ENCODE peak calls at places on chromosomes 16 and 17, in ten cellular contexts. One of them, this sample, is unnamed.

GRCh38 chr17:39628655-39629493 is 2.1 kb downstream of the PPP1R1B start:
- DNase-seq in stomach: peak; percentile 49
- DNase-seq in esophagus muscularis mucosa: no peak
- DNase-seq in transverse colon: peak; percentile 89
- DNase-seq in ovary: no peak
- DNase-seq in suprapubic skin: no peak
- DNase-seq in sigmoid colon: no peak
- DNase-seq in HepG2: no peak
- DNase-seq in SK-N-SH: no peak
- DNase-seq in K562: no peak
- DNase-seq in this sample: no peak

GRCh38 chr16:86773339-86773715 is 195.0 kb downstream of the FOXL1 start:
- DNase-seq in stomach: no peak
- DNase-seq in esophagus muscularis mucosa: no peak
- DNase-seq in transverse colon: no peak
- DNase-seq in ovary: no peak
- DNase-seq in suprapubic skin: no peak
- DNase-seq in sigmoid colon: peak; percentile 45
- DNase-seq in HepG2: no peak
- DNase-seq in SK-N-SH: no peak
- DNase-seq in K562: no peak
- DNase-seq in this sample: no peak

GRCh38 chr16:66662445-66663194 is 33.9 kb downstream of the CMTM4 start:
- DNase-seq in stomach: no peak
- DNase-seq in esophagus muscularis mucosa: no peak
- DNase-seq in transverse colon: no peak
- DNase-seq in ovary: no peak
- DNase-seq in suprapubic skin: no peak
- DNase-seq in sigmoid colon: no peak
- DNase-seq in HepG2: peak; percentile 64
- DNase-seq in SK-N-SH: peak; percentile 45
- DNase-seq in K562: peak; percentile 35
- DNase-seq in this sample: peak; percentile 31

GRCh38 chr17:82880620-82881019 is 40.8 kb upstream of the ZNF750 start:
- DNase-seq in stomach: no peak
- DNase-seq in esophagus muscularis mucosa: no peak
- DNase-seq in transverse colon: no peak
- DNase-seq in ovary: no peak
- DNase-seq in suprapubic skin: no peak
- DNase-seq in sigmoid colon: peak; percentile 59
- DNase-seq in HepG2: no peak
- DNase-seq in SK-N-SH: no peak
- DNase-seq in K562: no peak
- DNase-seq in this sample: no peak

GRCh38 chr17:75250009-75250471 is 11.4 kb downstream of the GGA3 start:
- DNase-seq in stomach: peak; percentile 40
- DNase-seq in esophagus muscularis mucosa: no peak
- DNase-seq in transverse colon: peak; percentile 57
- DNase-seq in ovary: no peak
- DNase-seq in suprapubic skin: no peak
- DNase-seq in sigmoid colon: no peak
- DNase-seq in HepG2: no peak
- DNase-seq in SK-N-SH: no peak
- DNase-seq in K562: no peak
- DNase-seq in this sample: no peak

GRCh38 chr16:59210955-59211541 is 476.9 kb upstream of the GOT2 start:
- DNase-seq in stomach: no peak
- DNase-seq in esophagus muscularis mucosa: no peak
- DNase-seq in transverse colon: no peak
- DNase-seq in ovary: peak; percentile 33
- DNase-seq in suprapubic skin: no peak
- DNase-seq in sigmoid colon: no peak
- DNase-seq in HepG2: peak; percentile 92
- DNase-seq in SK-N-SH: no peak
- DNase-seq in K562: no peak
- DNase-seq in this sample: peak; percentile 14

GRCh38 chr17:63631626-63632025 is 9.4 kb downstream of the MAP3K3 start:
- DNase-seq in stomach: no peak
- DNase-seq in esophagus muscularis mucosa: no peak
- DNase-seq in transverse colon: no peak
- DNase-seq in ovary: no peak
- DNase-seq in suprapubic skin: no peak
- DNase-seq in sigmoid colon: no peak
- DNase-seq in HepG2: no peak
- DNase-seq in SK-N-SH: no peak
- DNase-seq in K562: no peak
- DNase-seq in this sample: no peak

GRCh38 chr17:2107506-2107905 is 52.6 kb downstream of the HIC1 start:
- DNase-seq in stomach: no peak
- DNase-seq in esophagus muscularis mucosa: no peak
- DNase-seq in transverse colon: no peak
- DNase-seq in ovary: no peak
- DNase-seq in suprapubic skin: no peak
- DNase-seq in sigmoid colon: no peak
- DNase-seq in HepG2: no peak
- DNase-seq in SK-N-SH: no peak
- DNase-seq in K562: no peak
- DNase-seq in this sample: peak; percentile 54

GRCh38 chr17:30964878-30965277 is 6.0 kb upstream of the RNF135 start:
- DNase-seq in stomach: peak; percentile 11
- DNase-seq in esophagus muscularis mucosa: no peak
- DNase-seq in transverse colon: no peak
- DNase-seq in ovary: no peak
- DNase-seq in suprapubic skin: no peak
- DNase-seq in sigmoid colon: no peak
- DNase-seq in HepG2: no peak
- DNase-seq in SK-N-SH: no peak
- DNase-seq in K562: no peak
- DNase-seq in this sample: no peak

GRCh38 chr16:30893082-30893743 is 664 bp downstream of the BCL7C start:
- DNase-seq in stomach: no peak
- DNase-seq in esophagus muscularis mucosa: no peak
- DNase-seq in transverse colon: no peak
- DNase-seq in ovary: peak; percentile 66
- DNase-seq in suprapubic skin: no peak
- DNase-seq in sigmoid colon: no peak
- DNase-seq in HepG2: no peak
- DNase-seq in SK-N-SH: peak; percentile 63
- DNase-seq in K562: peak; percentile 58
- DNase-seq in this sample: no peak

GRCh38 chr17:45312477-45313418 is 4.1 kb downstream of the MAP3K14 start:
- DNase-seq in stomach: no peak
- DNase-seq in esophagus muscularis mucosa: no peak
- DNase-seq in transverse colon: no peak
- DNase-seq in ovary: no peak
- DNase-seq in suprapubic skin: no peak
- DNase-seq in sigmoid colon: no peak
- DNase-seq in HepG2: no peak
- DNase-seq in SK-N-SH: no peak
- DNase-seq in K562: no peak
- DNase-seq in this sample: no peak

GRCh38 chr17:45313927-45314760 is 2.7 kb downstream of the MAP3K14 start:
- DNase-seq in stomach: no peak
- DNase-seq in esophagus muscularis mucosa: no peak
- DNase-seq in transverse colon: no peak
- DNase-seq in ovary: no peak
- DNase-seq in suprapubic skin: no peak
- DNase-seq in sigmoid colon: no peak
- DNase-seq in HepG2: no peak
- DNase-seq in SK-N-SH: no peak
- DNase-seq in K562: no peak
- DNase-seq in this sample: no peak

GRCh38 chr17:45314761-45315549 is 1.9 kb downstream of the MAP3K14 start:
- DNase-seq in stomach: no peak
- DNase-seq in esophagus muscularis mucosa: no peak
- DNase-seq in transverse colon: no peak
- DNase-seq in ovary: no peak
- DNase-seq in suprapubic skin: no peak
- DNase-seq in sigmoid colon: no peak
- DNase-seq in HepG2: no peak
- DNase-seq in SK-N-SH: no peak
- DNase-seq in K562: no peak
- DNase-seq in this sample: no peak

GRCh38 chr17:45311762-45312476 is 4.9 kb downstream of the MAP3K14 start:
- DNase-seq in stomach: peak; percentile 82
- DNase-seq in esophagus muscularis mucosa: no peak
- DNase-seq in transverse colon: peak; percentile 89
- DNase-seq in ovary: no peak
- DNase-seq in suprapubic skin: no peak
- DNase-seq in sigmoid colon: peak; percentile 86
- DNase-seq in HepG2: peak; percentile 96
- DNase-seq in SK-N-SH: peak; percentile 45
- DNase-seq in K562: no peak
- DNase-seq in this sample: peak; percentile 32

DNA sequence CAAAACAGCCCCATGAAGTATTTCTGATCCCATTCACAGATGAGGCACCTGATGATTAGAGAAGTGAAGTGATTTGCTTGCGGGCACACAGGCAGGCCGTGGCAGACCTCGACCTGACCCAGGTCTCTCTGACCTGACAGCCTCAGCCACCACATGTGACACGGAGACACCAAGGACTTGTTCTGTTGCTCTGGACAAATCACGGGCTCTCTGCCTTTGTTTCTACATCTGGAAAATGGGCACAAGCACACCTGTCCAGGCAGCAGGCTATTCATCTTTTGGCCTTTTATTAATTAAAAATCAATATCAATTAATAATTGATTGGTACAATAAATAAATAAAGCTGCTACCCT is 3.4 kb downstream of the MAP3K14 start:
- DNase-seq in stomach: no peak
- DNase-seq in esophagus muscularis mucosa: no peak
- DNase-seq in transverse colon: no peak
- DNase-seq in ovary: no peak
- DNase-seq in suprapubic skin: no peak
- DNase-seq in sigmoid colon: no peak
- DNase-seq in HepG2: no peak
- DNase-seq in SK-N-SH: no peak
- DNase-seq in K562: no peak
- DNase-seq in this sample: no peak
- H3K36me3 ChIP-seq in stomach: no peaks in the 10 kb centered on the region
- H3K36me3 ChIP-seq in esophagus muscularis mucosa: no peaks in the 10 kb centered on the region
- H3K36me3 ChIP-seq in transverse colon: no peaks in the 10 kb centered on the region
- H3K36me3 ChIP-seq in ovary: no peaks in the 10 kb centered on the region
- H3K36me3 ChIP-seq in suprapubic skin: no peaks in the 10 kb centered on the region
- H3K36me3 ChIP-seq in sigmoid colon: peaks cover 8% of the 10 kb centered on the region
- H3K36me3 ChIP-seq in HepG2: no peaks in the 10 kb centered on the region
- H3K36me3 ChIP-seq in SK-N-SH: peaks cover 10% of the 10 kb centered on the region
- H3K36me3 ChIP-seq in K562: peaks cover 11% of the 10 kb centered on the region
- H3K36me3 ChIP-seq in this sample: no peaks in the 10 kb centered on the region

GRCh38 chr17:78027121-78027520 is 68.6 kb downstream of the TNRC6C start:
- DNase-seq in stomach: no peak
- DNase-seq in esophagus muscularis mucosa: no peak
- DNase-seq in transverse colon: no peak
- DNase-seq in ovary: no peak
- DNase-seq in suprapubic skin: no peak
- DNase-seq in sigmoid colon: no peak
- DNase-seq in HepG2: no peak
- DNase-seq in SK-N-SH: no peak
- DNase-seq in K562: peak; percentile 8
- DNase-seq in this sample: no peak

GRCh38 chr17:78029697-78030096 is 71.2 kb downstream of the TNRC6C start:
- DNase-seq in stomach: no peak
- DNase-seq in esophagus muscularis mucosa: no peak
- DNase-seq in transverse colon: no peak
- DNase-seq in ovary: no peak
- DNase-seq in suprapubic skin: no peak
- DNase-seq in sigmoid colon: no peak
- DNase-seq in HepG2: no peak
- DNase-seq in SK-N-SH: no peak
- DNase-seq in K562: peak; percentile 34
- DNase-seq in this sample: no peak

GRCh38 chr17:78034429-78035091 is 76.1 kb downstream of the TNRC6C start:
- DNase-seq in stomach: no peak
- DNase-seq in esophagus muscularis mucosa: no peak
- DNase-seq in transverse colon: no peak
- DNase-seq in ovary: no peak
- DNase-seq in suprapubic skin: no peak
- DNase-seq in sigmoid colon: no peak
- DNase-seq in HepG2: no peak
- DNase-seq in SK-N-SH: no peak
- DNase-seq in K562: no peak
- DNase-seq in this sample: no peak

GRCh38 chr17:78031435-78031834 is 72.9 kb downstream of the TNRC6C start:
- DNase-seq in stomach: no peak
- DNase-seq in esophagus muscularis mucosa: peak; percentile 91
- DNase-seq in transverse colon: no peak
- DNase-seq in ovary: no peak
- DNase-seq in suprapubic skin: no peak
- DNase-seq in sigmoid colon: no peak
- DNase-seq in HepG2: no peak
- DNase-seq in SK-N-SH: no peak
- DNase-seq in K562: peak; percentile 5
- DNase-seq in this sample: no peak

GRCh38 chr17:78032166-78032565 is 73.7 kb downstream of the TNRC6C start:
- DNase-seq in stomach: no peak
- DNase-seq in esophagus muscularis mucosa: peak; percentile 31
- DNase-seq in transverse colon: no peak
- DNase-seq in ovary: no peak
- DNase-seq in suprapubic skin: no peak
- DNase-seq in sigmoid colon: no peak
- DNase-seq in HepG2: no peak
- DNase-seq in SK-N-SH: no peak
- DNase-seq in K562: peak; percentile 46
- DNase-seq in this sample: no peak
- H3K4me3 ChIP-seq in stomach: no peak overlapping the region
- H3K4me3 ChIP-seq in esophagus muscularis mucosa: no peak overlapping the region
- H3K4me3 ChIP-seq in transverse colon: no peak overlapping the region
- H3K4me3 ChIP-seq in ovary: no peak overlapping the region
- H3K4me3 ChIP-seq in suprapubic skin: no peak overlapping the region
- H3K4me3 ChIP-seq in sigmoid colon: no peak overlapping the region
- H3K4me3 ChIP-seq in HepG2: no peak overlapping the region
- H3K4me3 ChIP-seq in SK-N-SH: no peak overlapping the region
- H3K4me3 ChIP-seq in K562: no peak overlapping the region
- H3K4me3 ChIP-seq in this sample: no peak overlapping the region

GRCh38 chr17:52159810-52160578 is 1.5 kb upstream of the CA10 start:
- DNase-seq in stomach: no peak
- DNase-seq in esophagus muscularis mucosa: no peak
- DNase-seq in transverse colon: no peak
- DNase-seq in ovary: no peak
- DNase-seq in suprapubic skin: no peak
- DNase-seq in sigmoid colon: no peak
- DNase-seq in HepG2: no peak
- DNase-seq in SK-N-SH: peak; percentile 44
- DNase-seq in K562: no peak
- DNase-seq in this sample: no peak
- TF ChIP-seq EP300 in stomach: no peak
- TF ChIP-seq EP300 in esophagus muscularis mucosa: no peak
- TF ChIP-seq EP300 in transverse colon: no peak
- TF ChIP-seq EP300 in ovary: no peak
- TF ChIP-seq EP300 in suprapubic skin: no peak
- TF ChIP-seq EP300 in sigmoid colon: no peak
- TF ChIP-seq EP300 in HepG2: no peak
- TF ChIP-seq EP300 in SK-N-SH: no peak
- TF ChIP-seq EP300 in K562: no peak
- TF ChIP-seq EP300 in this sample: no peak

DNA sequence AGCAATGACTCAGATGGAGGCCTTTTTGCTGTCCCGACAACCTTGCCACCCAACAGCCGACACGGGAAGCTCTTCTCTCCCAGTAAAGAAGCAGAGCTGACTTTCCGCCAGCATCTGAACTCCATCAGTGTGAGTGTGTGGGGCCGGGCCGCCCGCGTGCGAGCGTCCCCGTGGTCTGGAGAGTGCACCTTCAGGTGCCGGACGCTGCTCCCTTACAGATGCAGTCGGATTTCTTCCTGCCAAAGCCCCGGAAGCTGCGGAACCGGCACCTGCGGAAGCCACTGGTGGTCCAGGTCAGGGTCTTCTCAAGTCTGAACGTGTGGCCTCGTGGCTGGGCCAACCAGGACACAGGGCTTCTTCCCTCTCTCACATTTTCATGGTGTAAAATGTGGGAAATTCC is 15.5 kb upstream of the JPT2 start:
- DNase-seq in stomach: no peak
- DNase-seq in esophagus muscularis mucosa: no peak
- DNase-seq in transverse colon: no peak
- DNase-seq in ovary: no peak
- DNase-seq in suprapubic skin: no peak
- DNase-seq in sigmoid colon: no peak
- DNase-seq in HepG2: no peak
- DNase-seq in SK-N-SH: no peak
- DNase-seq in K562: no peak
- DNase-seq in this sample: no peak
- H3K36me3 ChIP-seq in stomach: peaks cover 69% of the 10 kb centered on the region
- H3K36me3 ChIP-seq in esophagus muscularis mucosa: peaks cover 68% of the 10 kb centered on the region
- H3K36me3 ChIP-seq in transverse colon: peaks cover 6% of the 10 kb centered on the region
- H3K36me3 ChIP-seq in ovary: no peaks in the 10 kb centered on the region
- H3K36me3 ChIP-seq in suprapubic skin: peaks cover 96% of the 10 kb centered on the region
- H3K36me3 ChIP-seq in sigmoid colon: peaks cover 73% of the 10 kb centered on the region
- H3K36me3 ChIP-seq in HepG2: peaks cover 23% of the 10 kb centered on the region
- H3K36me3 ChIP-seq in SK-N-SH: peaks cover 74% of the 10 kb centered on the region
- H3K36me3 ChIP-seq in K562: peaks cover 91% of the 10 kb centered on the region
- H3K36me3 ChIP-seq in this sample: peaks cover 8% of the 10 kb centered on the region